ENCODE peak calls at places on chromosomes 11 and 22, in six cellular contexts. J is stimulated activated CD8-positive, alpha-beta memory T cell treated with anti-CD3 and anti-CD28 coated beads, Interleukin-2, amount 100 ng/mL, for 48 hours; G is anterior cingulate cortex; N is T-helper 9 cell; Q is cardiac fibroblast; O is pulmonary artery endothelial cell. Y is an unnamed sample.

GRCh38 chr11:86138958-86139357 is 70.1 kb upstream of the PICALM start:
- DNase-seq in J (no peak), G (no peak), N (no peak), Q (no peak), O (no peak), Y (no peak)

GRCh38 chr11:128036556-128037093 is 550.7 kb downstream of the ETS1 start:
- DNase-seq in J (no peak), G (no peak), N (no peak), Q (no peak), O (no peak), Y (no peak)

GRCh38 chr11:58829736-58830135 is 14.8 kb downstream of the GLYATL2 start:
- DNase-seq in J (no peak), G (no peak), N (no peak), Q (peak; percentile 35), O (no peak), Y (no peak)

GRCh38 chr22:36741204-36741793 is 34.6 kb downstream of the IFT27 start:
- DNase-seq in J (no peak), G (no peak), N (no peak), Q (peak; percentile 31), O (no peak), Y (peak; percentile 21)

GRCh38 chr11:134633276-134633675 is 221.2 kb upstream of the B3GAT1 start:
- DNase-seq in J (no peak), G (no peak), N (no peak), Q (no peak), O (no peak), Y (no peak)

GRCh38 chr11:45568031-45568430 is 97.4 kb downstream of the CHST1 start:
- DNase-seq in J (no peak), G (no peak), N (no peak), Q (no peak), O (no peak), Y (no peak)

GRCh38 chr11:63494936-63495335 is 4.0 kb upstream of the PLAAT5 start:
- DNase-seq in J (no peak), G (no peak), N (no peak), Q (no peak), O (no peak), Y (no peak)

GRCh38 chr11:73361953-73362776 is 14.0 kb upstream of the RELT start:
- DNase-seq in J (no peak), G (no peak), N (no peak), Q (no peak), O (no peak), Y (no peak)

GRCh38 chr11:68843703-68844312 is 2.1 kb upstream of the CPT1A start:
- DNase-seq in J (peak; percentile 67), G (no peak), N (peak; percentile 61), Q (peak; percentile 40), O (no peak), Y (no peak)

GRCh38 chr22:45996241-45997076 is 19.5 kb upstream of the WNT7B start:
- DNase-seq in J (no peak), G (no peak), N (no peak), Q (peak; percentile 74), O (no peak), Y (no peak)

GRCh38 chr22:18997306-18997924 is 61.3 kb upstream of the PRODH start:
- DNase-seq in J (no peak), G (no peak), N (no peak), Q (no peak), O (no peak), Y (no peak)

GRCh38 chr11:17803751-17804334 is 69.3 kb downstream of the KCNC1 start:
- DNase-seq in J (no peak), G (no peak), N (no peak), Q (no peak), O (no peak), Y (no peak)

GRCh38 chr11:68373810-68374501 is 61.6 kb downstream of the LRP5 start:
- DNase-seq in J (no peak), G (peak; percentile 27), N (no peak), Q (peak; percentile 32), O (no peak), Y (no peak)

GRCh38 chr22:28247667-28248363 is 328.8 kb upstream of the PITPNB start:
- DNase-seq in J (no peak), G (peak; percentile 2), N (no peak), Q (no peak), O (no peak), Y (no peak)

GRCh38 chr22:48474881-48475280 is 1352.8 kb downstream of the BRD1 start:
- DNase-seq in J (no peak), G (no peak), N (no peak), Q (no peak), O (no peak), Y (no peak)

GRCh38 chr11:2390871-2391662 is 9.5 kb upstream of the TSSC4 start:
- DNase-seq in J (no peak), G (no peak), N (no peak), Q (peak; percentile 70), O (no peak), Y (no peak)

GRCh38 chr11:45217991-45218390 is 68.2 kb downstream of the SYT13 start:
- DNase-seq in J (no peak), G (no peak), N (no peak), Q (peak; percentile 47), O (no peak), Y (no peak)

GRCh38 chr11:119796363-119797060 is 67.5 kb upstream of the NECTIN1 start:
- DNase-seq in J (no peak), G (no peak), N (no peak), Q (no peak), O (no peak), Y (no peak)

GRCh38 chr22:50318698-50319411 is 8.0 kb downstream of the DENND6B start:
- DNase-seq in J (no peak), G (no peak), N (no peak), Q (no peak), O (no peak), Y (no peak)

GRCh38 chr11:11318961-11319360 is 34.1 kb downstream of the CSNK2A3 start:
- DNase-seq in J (no peak), G (no peak), N (no peak), Q (no peak), O (no peak), Y (no peak)

GRCh38 chr22:29617922-29618629 is 14.6 kb downstream of the NF2 start:
- DNase-seq in J (no peak), G (no peak), N (no peak), Q (peak; percentile 46), O (no peak), Y (peak; percentile 14)

GRCh38 chr11:111514216-111515031 is at the start of gene HOATZ:
- DNase-seq in J (no peak), G (no peak), N (no peak), Q (peak; percentile 18), O (no peak), Y (no peak)